ENCODE peak calls at places on chromosomes 6 and 20, in eight cellular contexts. One of them, this sample, is unnamed.

GRCh38 chr20:45339084-45339483 is 9.1 kb downstream of the SDC4 start:
- DNase-seq in OCI-LY7: no peak
- DNase-seq in left lung: no peak
- DNase-seq in uterus: no peak
- DNase-seq in Peyer's patch: peak; percentile 68
- DNase-seq in ascending aorta: no peak
- DNase-seq in neural progenitor cell: no peak
- DNase-seq in lower lobe of right lung: no peak
- DNase-seq in this sample: peak; percentile 57

GRCh38 chr6:14272111-14273085 is 154.8 kb downstream of the CD83 start:
- DNase-seq in ascending aorta: no peak
- DNase-seq in uterus: no peak
- DNase-seq in neural progenitor cell: no peak
- DNase-seq in left lung: no peak
- DNase-seq in lower lobe of right lung: no peak
- DNase-seq in OCI-LY7: no peak
- DNase-seq in Peyer's patch: no peak
- DNase-seq in this sample: no peak

GRCh38 chr6:37102299-37103168 is 67.4 kb upstream of the PIM1 start:
- DNase-seq in OCI-LY7: peak; percentile 86
- DNase-seq in neural progenitor cell: peak; percentile 96
- DNase-seq in ascending aorta: peak; percentile 96
- DNase-seq in lower lobe of right lung: peak; percentile 91
- DNase-seq in left lung: peak; percentile 89
- DNase-seq in uterus: peak; percentile 90
- DNase-seq in Peyer's patch: peak; percentile 85
- DNase-seq in this sample: peak; percentile 78

GRCh38 chr6:108684809-108685329 is 124.2 kb downstream of the FOXO3 start:
- DNase-seq in neural progenitor cell: no peak
- DNase-seq in lower lobe of right lung: peak; percentile 61
- DNase-seq in left lung: peak; percentile 59
- DNase-seq in uterus: no peak
- DNase-seq in ascending aorta: no peak
- DNase-seq in Peyer's patch: no peak
- DNase-seq in OCI-LY7: no peak
- DNase-seq in this sample: peak; percentile 42

GRCh38 chr6:5361371-5361770 is 100.1 kb downstream of the FARS2 start:
- DNase-seq in Peyer's patch: no peak
- DNase-seq in OCI-LY7: no peak
- DNase-seq in left lung: no peak
- DNase-seq in neural progenitor cell: no peak
- DNase-seq in ascending aorta: no peak
- DNase-seq in lower lobe of right lung: no peak
- DNase-seq in uterus: no peak
- DNase-seq in this sample: no peak

GRCh38 chr20:25623225-25623735 is 534 bp downstream of the NANP start:
- DNase-seq in Peyer's patch: no peak
- DNase-seq in OCI-LY7: peak; percentile 15
- DNase-seq in neural progenitor cell: peak; percentile 41
- DNase-seq in uterus: peak; percentile 30
- DNase-seq in left lung: peak; percentile 69
- DNase-seq in lower lobe of right lung: peak; percentile 64
- DNase-seq in ascending aorta: peak; percentile 72
- DNase-seq in this sample: peak; percentile 68

GRCh38 chr6:155481215-155481614 is 25.6 kb upstream of the NOX3 start:
- DNase-seq in left lung: no peak
- DNase-seq in uterus: no peak
- DNase-seq in Peyer's patch: no peak
- DNase-seq in neural progenitor cell: no peak
- DNase-seq in OCI-LY7: no peak
- DNase-seq in ascending aorta: no peak
- DNase-seq in lower lobe of right lung: no peak
- DNase-seq in this sample: no peak

GRCh38 chr6:31068738-31069340 is 43.5 kb downstream of the C6orf15 start:
- DNase-seq in ascending aorta: peak; percentile 77
- DNase-seq in uterus: peak; percentile 75
- DNase-seq in lower lobe of right lung: peak; percentile 83
- DNase-seq in Peyer's patch: peak; percentile 82
- DNase-seq in neural progenitor cell: peak; percentile 85
- DNase-seq in OCI-LY7: peak; percentile 67
- DNase-seq in left lung: peak; percentile 72
- DNase-seq in this sample: peak; percentile 64

GRCh38 chr6:138473144-138473543 is 26.1 kb downstream of the NHSL1 start:
- DNase-seq in ascending aorta: no peak
- DNase-seq in OCI-LY7: no peak
- DNase-seq in Peyer's patch: no peak
- DNase-seq in neural progenitor cell: no peak
- DNase-seq in lower lobe of right lung: no peak
- DNase-seq in uterus: no peak
- DNase-seq in left lung: no peak
- DNase-seq in this sample: no peak

GRCh38 chr6:143018955-143019354 is 41.7 kb upstream of the AIG1 start:
- DNase-seq in OCI-LY7: no peak
- DNase-seq in Peyer's patch: no peak
- DNase-seq in lower lobe of right lung: no peak
- DNase-seq in ascending aorta: no peak
- DNase-seq in uterus: no peak
- DNase-seq in left lung: no peak
- DNase-seq in neural progenitor cell: no peak
- DNase-seq in this sample: no peak

GRCh38 chr6:161085246-161085645 is 93.7 kb downstream of the MAP3K4 start:
- DNase-seq in OCI-LY7: no peak
- DNase-seq in ascending aorta: no peak
- DNase-seq in neural progenitor cell: no peak
- DNase-seq in left lung: no peak
- DNase-seq in lower lobe of right lung: no peak
- DNase-seq in uterus: no peak
- DNase-seq in Peyer's patch: no peak
- DNase-seq in this sample: no peak

GRCh38 chr20:22686097-22686496 is 101.7 kb upstream of the FOXA2 start:
- DNase-seq in uterus: peak; percentile 24
- DNase-seq in OCI-LY7: no peak
- DNase-seq in ascending aorta: peak; percentile 73
- DNase-seq in lower lobe of right lung: peak; percentile 68
- DNase-seq in neural progenitor cell: peak; percentile 55
- DNase-seq in left lung: peak; percentile 60
- DNase-seq in Peyer's patch: no peak
- DNase-seq in this sample: peak; percentile 61

GRCh38 chr6:7723041-7723447 is 2.9 kb upstream of the BMP6 start:
- DNase-seq in lower lobe of right lung: peak; percentile 79
- DNase-seq in neural progenitor cell: peak; percentile 83
- DNase-seq in Peyer's patch: peak; percentile 67
- DNase-seq in left lung: peak; percentile 62
- DNase-seq in ascending aorta: peak; percentile 88
- DNase-seq in uterus: peak; percentile 83
- DNase-seq in OCI-LY7: peak; percentile 68
- DNase-seq in this sample: no peak

GRCh38 chr6:16179970-16180431 is 51.1 kb downstream of the MYLIP start:
- DNase-seq in neural progenitor cell: no peak
- DNase-seq in Peyer's patch: no peak
- DNase-seq in lower lobe of right lung: no peak
- DNase-seq in OCI-LY7: no peak
- DNase-seq in uterus: no peak
- DNase-seq in left lung: no peak
- DNase-seq in ascending aorta: no peak
- DNase-seq in this sample: no peak

GRCh38 chr6:16409531-16410441 is 171.4 kb downstream of the GMPR start:
- DNase-seq in uterus: peak; percentile 65
- DNase-seq in lower lobe of right lung: peak; percentile 68
- DNase-seq in Peyer's patch: peak; percentile 61
- DNase-seq in ascending aorta: peak; percentile 83
- DNase-seq in neural progenitor cell: peak; percentile 77
- DNase-seq in OCI-LY7: peak; percentile 65
- DNase-seq in left lung: peak; percentile 57
- DNase-seq in this sample: peak; percentile 69

GRCh38 chr6:2848851-2849250 is 7.2 kb upstream of the SERPINB1 start:
- DNase-seq in Peyer's patch: peak; percentile 53
- DNase-seq in lower lobe of right lung: no peak
- DNase-seq in uterus: no peak
- DNase-seq in OCI-LY7: peak; percentile 96
- DNase-seq in ascending aorta: peak; percentile 55
- DNase-seq in neural progenitor cell: no peak
- DNase-seq in left lung: no peak
- DNase-seq in this sample: peak; percentile 68

GRCh38 chr20:60789399-60789798 is 462.7 kb upstream of the CDH4 start:
- DNase-seq in lower lobe of right lung: no peak
- DNase-seq in neural progenitor cell: no peak
- DNase-seq in Peyer's patch: no peak
- DNase-seq in left lung: no peak
- DNase-seq in uterus: no peak
- DNase-seq in ascending aorta: no peak
- DNase-seq in OCI-LY7: no peak
- DNase-seq in this sample: no peak

GRCh38 chr6:111606620-111607115 is 990 bp upstream of the TRAF3IP2 start:
- DNase-seq in OCI-LY7: peak; percentile 29
- DNase-seq in lower lobe of right lung: no peak
- DNase-seq in left lung: no peak
- DNase-seq in ascending aorta: no peak
- DNase-seq in Peyer's patch: no peak
- DNase-seq in uterus: no peak
- DNase-seq in neural progenitor cell: no peak
- DNase-seq in this sample: peak; percentile 27

GRCh38 chr6:111605100-111605748 is 454 bp downstream of the TRAF3IP2 start:
- DNase-seq in OCI-LY7: peak; percentile 68
- DNase-seq in lower lobe of right lung: peak; percentile 78
- DNase-seq in Peyer's patch: peak; percentile 62
- DNase-seq in uterus: peak; percentile 89
- DNase-seq in left lung: peak; percentile 69
- DNase-seq in neural progenitor cell: peak; percentile 72
- DNase-seq in ascending aorta: peak; percentile 93
- DNase-seq in this sample: peak; percentile 71

GRCh38 chr6:111603648-111604047 is 2.0 kb downstream of the TRAF3IP2 start:
- DNase-seq in Peyer's patch: no peak
- DNase-seq in left lung: no peak
- DNase-seq in OCI-LY7: no peak
- DNase-seq in lower lobe of right lung: no peak
- DNase-seq in uterus: no peak
- DNase-seq in ascending aorta: no peak
- DNase-seq in neural progenitor cell: no peak
- DNase-seq in this sample: no peak

GRCh38 chr6:111602481-111603404 is 2.9 kb downstream of the TRAF3IP2 start:
- DNase-seq in lower lobe of right lung: no peak
- DNase-seq in uterus: peak; percentile 49
- DNase-seq in ascending aorta: peak; percentile 89
- DNase-seq in Peyer's patch: no peak
- DNase-seq in OCI-LY7: no peak
- DNase-seq in left lung: no peak
- DNase-seq in neural progenitor cell: no peak
- DNase-seq in this sample: no peak

GRCh38 chr6:111604259-111605099 is 1.2 kb downstream of the TRAF3IP2 start:
- DNase-seq in lower lobe of right lung: no peak
- DNase-seq in Peyer's patch: no peak
- DNase-seq in neural progenitor cell: peak; percentile 44
- DNase-seq in ascending aorta: peak; percentile 92
- DNase-seq in OCI-LY7: no peak
- DNase-seq in uterus: peak; percentile 80
- DNase-seq in left lung: no peak
- DNase-seq in this sample: peak; percentile 49
- H3K4me1 ChIP-seq in lower lobe of right lung: peaks cover 63% of the 10 kb centered on the region
- H3K4me1 ChIP-seq in Peyer's patch: no peaks in the 10 kb centered on the region
- H3K4me1 ChIP-seq in neural progenitor cell: peaks cover 36% of the 10 kb centered on the region
- H3K4me1 ChIP-seq in ascending aorta: peaks cover 37% of the 10 kb centered on the region
- H3K4me1 ChIP-seq in OCI-LY7: peaks cover 30% of the 10 kb centered on the region
- H3K4me1 ChIP-seq in uterus: peaks cover 16% of the 10 kb centered on the region
- H3K4me1 ChIP-seq in left lung: peaks cover 38% of the 10 kb centered on the region
- H3K4me1 ChIP-seq in this sample: peaks cover 41% of the 10 kb centered on the region

GRCh38 chr20:46689082-46689753 is at the start of gene TP53RK:
- DNase-seq in OCI-LY7: peak; percentile 98
- DNase-seq in Peyer's patch: peak; percentile 97
- DNase-seq in neural progenitor cell: peak; percentile 100
- DNase-seq in lower lobe of right lung: peak; percentile 99
- DNase-seq in ascending aorta: peak; percentile 99
- DNase-seq in left lung: peak; percentile 100
- DNase-seq in uterus: peak; percentile 100
- DNase-seq in this sample: peak; percentile 99
- TF ChIP-seq CTCF in OCI-LY7: peak; percentile 20
- TF ChIP-seq CTCF in Peyer's patch: peak; percentile 65
- TF ChIP-seq CTCF in neural progenitor cell: peak; percentile 45
- TF ChIP-seq CTCF in lower lobe of right lung: peak; percentile 33
- TF ChIP-seq CTCF in ascending aorta: peak; percentile 38
- TF ChIP-seq CTCF in left lung: peak; percentile 21
- TF ChIP-seq CTCF in uterus: peak; percentile 41
- TF ChIP-seq CTCF in this sample: peak; percentile 29

DNA sequence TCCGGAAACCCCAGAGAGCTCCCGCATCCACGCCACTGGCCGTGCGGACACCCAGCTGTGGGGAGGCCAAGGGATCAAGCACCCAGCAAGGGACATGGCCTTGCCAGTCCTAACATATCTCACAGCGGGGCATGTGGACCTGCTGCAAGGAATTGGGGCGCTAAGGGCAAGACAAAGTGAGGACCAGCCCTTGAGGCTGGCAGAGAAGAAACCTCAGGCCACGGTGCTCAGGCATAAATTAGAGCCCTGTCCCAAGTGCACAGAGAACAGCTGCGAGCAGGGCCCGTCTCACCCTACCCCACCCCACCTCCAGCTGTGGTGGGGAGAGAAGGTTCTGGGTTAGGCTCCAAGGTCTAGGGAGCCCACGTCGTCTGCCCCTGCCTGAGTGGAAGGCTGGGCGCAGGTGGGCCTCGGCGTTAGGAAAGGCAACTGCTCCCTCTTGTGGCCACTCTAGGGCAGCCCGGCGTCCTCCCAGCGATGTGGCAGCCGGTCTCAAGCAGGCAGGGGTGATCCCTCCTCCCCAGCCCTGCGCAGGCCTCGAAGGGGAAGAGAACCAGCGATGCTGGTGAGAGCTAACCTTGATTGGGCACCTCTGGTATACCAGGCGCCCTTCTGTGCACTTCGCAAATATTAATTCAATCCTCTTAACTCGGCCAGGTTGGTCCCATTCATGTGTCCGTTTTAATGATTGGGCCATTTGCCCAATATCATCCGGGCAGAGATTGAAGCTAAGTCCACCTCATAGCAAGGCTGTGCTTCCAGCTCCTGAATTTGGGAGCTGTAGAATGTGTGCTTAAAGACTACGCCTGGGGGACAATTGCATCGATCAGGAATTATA is 235.8 kb downstream of the NFATC2 start:
- DNase-seq in left lung: peak; percentile 61
- DNase-seq in neural progenitor cell: peak; percentile 89
- DNase-seq in lower lobe of right lung: peak; percentile 76
- DNase-seq in Peyer's patch: peak; percentile 83
- DNase-seq in uterus: peak; percentile 73
- DNase-seq in OCI-LY7: peak; percentile 74
- DNase-seq in ascending aorta: peak; percentile 79
- DNase-seq in this sample: peak; percentile 65
- H3K9me3 ChIP-seq in left lung: no peaks in the 10 kb centered on the region
- H3K9me3 ChIP-seq in neural progenitor cell: no peaks in the 10 kb centered on the region
- H3K9me3 ChIP-seq in lower lobe of right lung: no peaks in the 10 kb centered on the region
- H3K9me3 ChIP-seq in Peyer's patch: no peaks in the 10 kb centered on the region
- H3K9me3 ChIP-seq in uterus: no peaks in the 10 kb centered on the region
- H3K9me3 ChIP-seq in OCI-LY7: peaks cover 10% of the 10 kb centered on the region
- H3K9me3 ChIP-seq in ascending aorta: no peaks in the 10 kb centered on the region
- H3K9me3 ChIP-seq in this sample: no peaks in the 10 kb centered on the region

DNA sequence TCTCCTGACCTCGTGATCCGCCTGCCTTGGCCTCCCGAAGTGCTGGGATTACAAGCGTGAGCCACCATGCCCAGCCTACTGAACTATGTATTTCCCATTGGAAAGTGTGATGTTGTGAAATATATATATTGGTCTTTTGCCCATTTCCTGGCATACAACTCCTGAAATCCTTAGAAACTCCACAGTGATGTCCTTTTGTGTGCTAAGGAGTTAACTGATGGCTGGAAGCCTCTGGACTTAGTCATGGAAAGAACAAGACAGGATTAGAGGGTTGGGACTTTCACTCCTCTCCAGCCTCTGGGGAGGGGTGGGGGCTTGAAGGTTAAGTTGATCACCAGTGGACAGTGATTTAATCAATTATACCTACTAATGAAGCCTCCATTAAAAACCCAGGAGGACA is 7.1 kb downstream of the PANK2 start:
- DNase-seq in Peyer's patch: no peak
- DNase-seq in left lung: no peak
- DNase-seq in neural progenitor cell: no peak
- DNase-seq in uterus: no peak
- DNase-seq in ascending aorta: no peak
- DNase-seq in OCI-LY7: no peak
- DNase-seq in lower lobe of right lung: no peak
- DNase-seq in this sample: no peak
- H3K4me1 ChIP-seq in Peyer's patch: peaks cover 10% of the 10 kb centered on the region
- H3K4me1 ChIP-seq in left lung: peaks cover 40% of the 10 kb centered on the region
- H3K4me1 ChIP-seq in neural progenitor cell: peaks cover 10% of the 10 kb centered on the region
- H3K4me1 ChIP-seq in uterus: peaks cover 5% of the 10 kb centered on the region
- H3K4me1 ChIP-seq in ascending aorta: peaks cover 75% of the 10 kb centered on the region
- H3K4me1 ChIP-seq in OCI-LY7: peaks cover 90% of the 10 kb centered on the region
- H3K4me1 ChIP-seq in lower lobe of right lung: peaks cover 99% of the 10 kb centered on the region
- H3K4me1 ChIP-seq in this sample: peaks cover 40% of the 10 kb centered on the region

This sample was measured in mucosa of descending colon.